ENCODE peak calls at places on chromosomes 7 and 10, in nine cellular contexts. C, W, N, H, S, A, D, J and I are unnamed samples. For H3K36me3, the result is how much of the 10 kb centered on the place peaks cover.

GRCh38 chr7:41104621-41105020 is 598.3 kb downstream of the INHBA start:
- DNase-seq in C (no peak), W (no peak), N (peak), H (no peak), S (no peak), A (no peak), D (no peak), J (no peak), I (no peak)

GRCh38 chr7:461118-461452 is 58.6 kb downstream of the PDGFA start:
- DNase-seq in C (no peak), W (no peak), N (no peak), H (no peak), S (no peak), A (no peak), D (no peak), J (no peak), I (no peak)

GRCh38 chr7:33048257-33048656 is 14.3 kb downstream of the NT5C3A start:
- DNase-seq in C (no peak), W (no peak), N (no peak), H (no peak), S (no peak), A (no peak), D (no peak), J (no peak), I (no peak)

GRCh38 chr7:51069411-51070083 is 247.1 kb downstream of the COBL start:
- DNase-seq in C (no peak), W (no peak), N (no peak), H (no peak), S (no peak), A (no peak), D (no peak), J (no peak), I (no peak)

GRCh38 chr10:16809074-16809718 is 8.0 kb downstream of the RSU1 start:
- DNase-seq in C (peak), W (no peak), N (peak), H (peak), S (no peak), A (peak), D (peak), J (peak), I (no peak)

GRCh38 chr10:54194768-54195167 is 606.3 kb downstream of the PCDH15 start:
- DNase-seq in C (no peak), W (no peak), N (no peak), H (no peak), S (no peak), A (no peak), D (no peak), J (no peak), I (no peak)

GRCh38 chr10:107614939-107615665 is 450.6 kb upstream of the SORCS1 start:
- DNase-seq in C (no peak), W (no peak), N (peak), H (no peak), S (no peak), A (no peak), D (no peak), J (no peak), I (peak)

GRCh38 chr10:44925224-44925623 is 14.1 kb downstream of the TMEM72 start:
- DNase-seq in C (no peak), W (no peak), N (peak), H (peak), S (no peak), A (peak), D (peak), J (no peak), I (no peak)

GRCh38 chr10:11511325-11511724 is 100.1 kb downstream of the USP6NL start:
- DNase-seq in C (no peak), W (no peak), N (no peak), H (no peak), S (no peak), A (no peak), D (no peak), J (no peak), I (no peak)

GRCh38 chr10:46028584-46029570 is 1.5 kb downstream of the NCOA4 start:
- DNase-seq in C (no peak), W (no peak), N (peak), H (peak), S (no peak), A (peak), D (peak), J (no peak), I (peak)

GRCh38 chr10:106438386-106438785 is 726.1 kb downstream of the SORCS1 start:
- DNase-seq in C (no peak), W (no peak), N (no peak), H (no peak), S (no peak), A (no peak), D (no peak), J (no peak), I (no peak)

GRCh38 chr7:101378808-101379207 is 16.1 kb downstream of the COL26A1 start:
- DNase-seq in C (no peak), W (no peak), N (no peak), H (peak), S (no peak), A (no peak), D (no peak), J (no peak), I (peak)

GRCh38 chr10:75712241-75712880 is 280.9 kb downstream of the LRMDA start:
- DNase-seq in C (no peak), W (no peak), N (no peak), H (no peak), S (no peak), A (no peak), D (no peak), J (peak), I (no peak)

GRCh38 chr7:32088336-32088975 is 18.2 kb upstream of the PDE1C start:
- DNase-seq in C (no peak), W (no peak), N (no peak), H (no peak), S (no peak), A (no peak), D (no peak), J (no peak), I (no peak)

GRCh38 chr7:30162622-30163124 is 27.9 kb downstream of the MTURN start:
- DNase-seq in C (no peak), W (no peak), N (peak), H (no peak), S (no peak), A (no peak), D (no peak), J (no peak), I (peak)

GRCh38 chr10:67788028-67788886 is 49.7 kb downstream of the DNAJC12 start:
- DNase-seq in C (peak), W (peak), N (no peak), H (peak), S (no peak), A (peak), D (peak), J (peak), I (peak)

GRCh38 chr7:72919256-72919775 is 5.6 kb upstream of the POM121 start:
- DNase-seq in C (no peak), W (no peak), N (no peak), H (no peak), S (no peak), A (no peak), D (no peak), J (no peak), I (peak)

GRCh38 chr10:103273026-103273425 is 3.9 kb upstream of the INA start:
- DNase-seq in C (no peak), W (no peak), N (peak), H (peak), S (no peak), A (peak), D (no peak), J (peak), I (peak)

GRCh38 chr10:33154590-33154989 is 179.9 kb downstream of the NRP1 start:
- DNase-seq in C (no peak), W (no peak), N (no peak), H (no peak), S (no peak), A (no peak), D (no peak), J (no peak), I (no peak)

GRCh38 chr7:155119801-155120382 is 49.8 kb downstream of the HTR5A start:
- DNase-seq in C (no peak), W (no peak), N (peak), H (no peak), S (no peak), A (no peak), D (no peak), J (no peak), I (no peak)

GRCh38 chr7:7719235-7719634 is 828 bp upstream of the RPA3 start:
- DNase-seq in C (no peak), W (no peak), N (peak), H (no peak), S (no peak), A (peak), D (peak), J (no peak), I (peak)

GRCh38 chr10:123398180-123398591 is 244.0 kb downstream of the BUB3 start:
- DNase-seq in C (no peak), W (no peak), N (no peak), H (no peak), S (no peak), A (no peak), D (no peak), J (no peak), I (no peak)

GRCh38 chr10:132294561-132295320 is 13.0 kb downstream of the STK32C start:
- DNase-seq in C (no peak), W (no peak), N (no peak), H (peak), S (no peak), A (no peak), D (peak), J (no peak), I (no peak)

GRCh38 chr10:129843131-129843541 is 120.9 kb downstream of the EBF3 start:
- DNase-seq in C (no peak), W (no peak), N (no peak), H (no peak), S (no peak), A (no peak), D (no peak), J (no peak), I (no peak)

GRCh38 chr10:75191821-75192568 is 18.6 kb upstream of the VDAC2 start:
- DNase-seq in C (no peak), W (no peak), N (peak), H (peak), S (no peak), A (peak), D (no peak), J (peak), I (peak)

GRCh38 chr7:119472398-119473038 is 800.5 kb upstream of the KCND2 start:
- DNase-seq in C (no peak), W (no peak), N (no peak), H (peak), S (no peak), A (peak), D (no peak), J (no peak), I (no peak)

GRCh38 chr10:61793760-61794713 is 107.5 kb upstream of the ARID5B start:
- DNase-seq in C (no peak), W (no peak), N (peak), H (no peak), S (no peak), A (no peak), D (no peak), J (no peak), I (peak)

GRCh38 chr10:28375399-28376354 is 72.8 kb upstream of the MPP7 start:
- DNase-seq in C (no peak), W (no peak), N (peak), H (peak), S (no peak), A (peak), D (no peak), J (no peak), I (no peak)

GRCh38 chr10:89165923-89166322 is 41.2 kb downstream of the CH25H start:
- DNase-seq in C (no peak), W (no peak), N (peak), H (no peak), S (no peak), A (no peak), D (no peak), J (no peak), I (no peak)

GRCh38 chr7:32479574-32480200 is 10.5 kb downstream of the LSM5 start:
- DNase-seq in C (no peak), W (no peak), N (peak), H (peak), S (no peak), A (peak), D (peak), J (no peak), I (no peak)

GRCh38 chr7:111873963-111874693 is 311.8 kb upstream of the IMMP2L start:
- DNase-seq in C (no peak), W (no peak), N (peak), H (peak), S (no peak), A (no peak), D (no peak), J (no peak), I (no peak)

GRCh38 chr10:93481213-93481930 is 762 bp downstream of the MYOF start:
- DNase-seq in C (no peak), W (no peak), N (no peak), H (no peak), S (no peak), A (no peak), D (no peak), J (no peak), I (no peak)

GRCh38 chr10:59432207-59432900 is 70.0 kb upstream of the FAM13C start:
- DNase-seq in C (no peak), W (no peak), N (peak), H (no peak), S (no peak), A (no peak), D (no peak), J (no peak), I (no peak)

GRCh38 chr7:14414274-14414986 is 425.0 kb upstream of the ETV1 start:
- DNase-seq in C (no peak), W (no peak), N (no peak), H (peak), S (no peak), A (no peak), D (no peak), J (no peak), I (no peak)

GRCh38 chr7:121388950-121389349 is 7.2 kb downstream of the FAM3C start:
- DNase-seq in C (no peak), W (no peak), N (no peak), H (no peak), S (no peak), A (no peak), D (no peak), J (no peak), I (no peak)

GRCh38 chr10:79277579-79277978 is 69.7 kb upstream of the PPIF start:
- DNase-seq in C (no peak), W (no peak), N (no peak), H (no peak), S (no peak), A (no peak), D (no peak), J (no peak), I (no peak)

GRCh38 chr7:115724400-115725056 is 306.0 kb downstream of the TFEC start:
- DNase-seq in C (no peak), W (no peak), N (no peak), H (no peak), S (no peak), A (peak), D (no peak), J (no peak), I (no peak)

GRCh38 chr7:47044620-47045019 is 537.3 kb downstream of the TNS3 start:
- DNase-seq in C (no peak), W (no peak), N (no peak), H (no peak), S (no peak), A (no peak), D (no peak), J (no peak), I (no peak)
- H3K4me3 ChIP-seq in C (no peak), W (no peak), N (no peak), H (no peak), S (no peak), A (no peak), D (no peak), J (no peak), I (no peak)

DNA sequence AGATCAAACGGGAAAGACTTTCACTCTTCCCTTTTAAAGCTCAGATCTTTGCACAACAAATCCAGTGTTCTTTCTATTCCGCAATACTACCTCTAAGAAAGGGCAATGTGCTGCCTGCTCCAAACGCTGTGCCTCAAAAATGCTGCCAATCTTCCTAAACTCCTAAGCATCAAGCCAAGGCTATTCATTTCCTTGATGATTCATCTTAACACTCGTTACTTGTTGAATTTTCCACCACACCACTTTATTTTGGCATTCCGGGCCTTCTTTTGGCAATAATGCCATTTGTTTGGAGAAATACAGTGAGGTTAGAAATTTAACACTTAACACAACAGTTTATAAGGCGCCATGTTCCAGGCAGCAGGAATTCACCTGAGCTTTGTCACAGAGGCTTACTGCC is 82.6 kb upstream of the ABCB5 start:
- DNase-seq in C (no peak), W (no peak), N (no peak), H (no peak), S (no peak), A (no peak), D (no peak), J (no peak), I (no peak)
- H3K27ac ChIP-seq in C (no peak), W (no peak), N (no peak), H (no peak), S (no peak), A (no peak), D (no peak), J (no peak), I (no peak)

DNA sequence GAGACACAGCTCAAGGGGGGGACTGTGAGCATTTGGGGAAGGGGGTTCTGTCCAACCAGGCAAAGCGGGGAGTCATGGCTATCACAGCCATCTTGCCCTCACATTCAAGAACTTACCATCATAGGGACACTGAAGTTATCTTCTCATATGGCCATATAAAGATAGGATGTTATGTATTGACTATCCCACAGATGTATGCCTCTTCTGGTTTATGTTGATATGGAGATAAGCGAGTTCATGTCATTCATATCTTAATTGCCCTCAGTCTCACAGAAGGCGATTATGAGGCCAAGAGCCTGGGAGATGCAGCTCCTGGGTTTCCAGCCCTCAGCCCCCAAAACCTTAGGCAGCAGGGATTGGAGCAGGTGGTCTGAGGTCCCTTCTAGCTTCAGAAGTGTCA is 8.5 kb upstream of the ANKRD61 start:
- DNase-seq in C (no peak), W (no peak), N (no peak), H (no peak), S (no peak), A (no peak), D (no peak), J (no peak), I (no peak)
- H3K36me3 ChIP-seq in C (under half), W (under half), N (half or more), H (under half), S (under half), A (under half), D (half or more), J (under half), I (half or more)

DNA sequence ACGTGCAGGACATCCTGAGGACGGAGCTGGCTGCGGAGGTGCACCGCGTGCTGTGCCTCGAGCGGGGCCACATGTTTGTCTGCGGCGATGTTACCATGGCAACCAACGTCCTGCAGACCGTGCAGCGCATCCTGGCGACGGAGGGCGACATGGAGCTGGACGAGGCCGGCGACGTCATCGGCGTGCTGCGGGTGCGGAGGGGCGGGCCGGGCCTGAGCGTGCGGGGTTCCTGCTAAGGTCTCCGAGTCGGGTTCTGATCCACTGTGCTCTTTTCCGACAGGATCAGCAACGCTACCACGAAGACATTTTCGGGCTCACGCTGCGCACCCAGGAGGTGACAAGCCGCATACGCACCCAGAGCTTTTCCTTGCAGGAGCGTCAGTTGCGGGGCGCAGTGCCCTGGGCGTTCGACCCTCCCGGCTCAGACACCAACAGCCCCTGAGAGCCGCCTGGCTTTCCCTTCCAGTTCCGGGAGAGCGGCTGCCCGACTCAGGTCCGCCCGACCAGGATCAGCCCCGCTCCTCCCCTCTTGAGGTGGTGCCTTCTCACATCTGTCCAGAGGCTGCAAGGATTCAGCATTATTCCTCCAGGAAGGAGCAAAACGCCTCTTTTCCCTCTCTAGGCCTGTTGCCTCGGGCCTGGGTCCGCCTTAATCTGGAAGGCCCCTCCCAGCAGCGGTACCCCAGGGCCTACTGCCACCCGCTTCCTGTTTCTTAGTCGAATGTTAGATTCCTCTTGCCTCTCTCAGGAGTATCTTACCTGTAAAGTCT is 10.4 kb downstream of the ATG9B start:
- DNase-seq in C (peak), W (peak), N (peak), H (peak), S (peak), A (peak), D (no peak), J (peak), I (peak)
- H3K4me3 ChIP-seq in C (peak), W (peak), N (no peak), H (peak), S (peak), A (no peak), D (no peak), J (peak), I (peak)